ENCODE peak calls at places on chromosomes 5 and 9, in five cellular contexts. I is mesendoderm, Q is caudate nucleus, M is left ventricle myocardium inferior, H is GM19239. Y is an unnamed sample.
A peak's percentile ranks its signal among the peaks of the same experiment; 100 is the strongest.

GRCh38 chr5:115170128-115170923 is 618 bp upstream of the TRIM36 start:
- DNase-seq in I (no peak), Q (no peak), M (no peak), H (no peak), Y (no peak)

GRCh38 chr9:83166369-83166768 is 103.4 kb upstream of the RASEF start:
- DNase-seq in I (no peak), Q (no peak), M (no peak), H (no peak), Y (peak; percentile 33)

GRCh38 chr9:82445556-82445955 is 457.0 kb downstream of the SPATA31D1 start:
- DNase-seq in I (no peak), Q (no peak), M (no peak), H (no peak), Y (no peak)

GRCh38 chr5:180117378-180117725 is 45.8 kb upstream of the RNF130 start:
- DNase-seq in I (no peak), Q (no peak), M (no peak), H (no peak), Y (no peak)

GRCh38 chr5:176603091-176603490 is 6.9 kb downstream of the GPRIN1 start:
- DNase-seq in I (no peak), Q (no peak), M (no peak), H (no peak), Y (no peak)

GRCh38 chr9:129241725-129242124 is 63.7 kb upstream of the IER5L start:
- DNase-seq in I (no peak), Q (no peak), M (peak; percentile 8), H (no peak), Y (no peak)

GRCh38 chr9:131697097-131697496 is 42.8 kb downstream of the RAPGEF1 start:
- DNase-seq in I (peak; percentile 63), Q (no peak), M (peak; percentile 54), H (no peak), Y (no peak)

GRCh38 chr5:61949054-61949679 is 356.8 kb upstream of the KIF2A start:
- DNase-seq in I (no peak), Q (peak; percentile 18), M (no peak), H (no peak), Y (no peak)

GRCh38 chr5:126219616-126220015 is 203.6 kb upstream of the GRAMD2B start:
- DNase-seq in I (no peak), Q (no peak), M (no peak), H (no peak), Y (no peak)

GRCh38 chr9:88991066-88992030 is at the start of gene S1PR3:
- DNase-seq in I (peak; percentile 79), Q (no peak), M (peak; percentile 77), H (no peak), Y (peak; percentile 69)